ENCODE peak calls at places on chromosomes 1 and 21, in eight cellular contexts. Y is heart right ventricle; Q is cardiac muscle cell; C is mucosa of descending colon; D is CD4-positive, alpha-beta memory T cell; S is tibial nerve; J is HAP-1; V is NT2/D1. E is an unnamed sample. For H3K4me1 and H3K9me3, the result is how much of the 10 kb centered on the place peaks cover.

GRCh38 chr1:60924964-60925798 is 157.2 kb upstream of the NFIA start:
- DNase-seq in Y (no peak), Q (no peak), C (peak), D (no peak), S (no peak), J (no peak), V (no peak), E (no peak)

GRCh38 chr1:30525980-30526651 is 197.3 kb downstream of the MATN1 start:
- DNase-seq in Y (peak), Q (peak), C (no peak), D (no peak), S (no peak), J (no peak), V (no peak), E (peak)

GRCh38 chr1:157937743-157938142 is 55.7 kb upstream of the KIRREL1 start:
- DNase-seq in Y (no peak), Q (no peak), C (no peak), D (no peak), S (no peak), J (no peak), V (no peak), E (no peak)

GRCh38 chr21:44929799-44930542 is 9.3 kb upstream of the ITGB2 start:
- DNase-seq in Y (no peak), Q (no peak), C (no peak), D (no peak), S (no peak), J (no peak), V (no peak), E (no peak)

GRCh38 chr1:25431495-25432363 is 1.0 kb downstream of the MACO1 start:
- DNase-seq in Y (no peak), Q (no peak), C (peak), D (peak), S (no peak), J (no peak), V (no peak), E (peak)

GRCh38 chr1:53408013-53408754 is 51.0 kb upstream of the DMRTB1 start:
- DNase-seq in Y (no peak), Q (no peak), C (no peak), D (no peak), S (no peak), J (no peak), V (no peak), E (no peak)

GRCh38 chr1:160429125-160429551 is 28.8 kb downstream of the VANGL2 start:
- DNase-seq in Y (no peak), Q (no peak), C (no peak), D (no peak), S (no peak), J (no peak), V (no peak), E (no peak)

GRCh38 chr1:203152158-203153034 is 23.2 kb downstream of the MYBPH start:
- DNase-seq in Y (no peak), Q (no peak), C (no peak), D (no peak), S (no peak), J (no peak), V (no peak), E (no peak)

GRCh38 chr1:67645495-67646144 is 39.4 kb upstream of the GADD45A start:
- DNase-seq in Y (peak), Q (no peak), C (no peak), D (no peak), S (peak), J (no peak), V (no peak), E (peak)

GRCh38 chr1:96309783-96310182 is 411.8 kb upstream of the PTBP2 start:
- DNase-seq in Y (no peak), Q (no peak), C (no peak), D (no peak), S (no peak), J (no peak), V (no peak), E (no peak)

GRCh38 chr1:58909162-58909560 is 125.3 kb upstream of the JUN start:
- DNase-seq in Y (no peak), Q (no peak), C (no peak), D (no peak), S (no peak), J (no peak), V (no peak), E (no peak)

GRCh38 chr21:34530264-34530663 is 18.3 kb upstream of the KCNE1 start:
- DNase-seq in Y (no peak), Q (no peak), C (no peak), D (no peak), S (no peak), J (no peak), V (no peak), E (no peak)

GRCh38 chr1:25676488-25676887 is 59.9 kb downstream of the MAN1C1 start:
- DNase-seq in Y (no peak), Q (no peak), C (no peak), D (no peak), S (no peak), J (no peak), V (no peak), E (peak)

GRCh38 chr21:37435719-37436118 is 69.1 kb downstream of the DYRK1A start:
- DNase-seq in Y (no peak), Q (no peak), C (no peak), D (no peak), S (no peak), J (no peak), V (no peak), E (no peak)

GRCh38 chr1:66532214-66532613 is 1.7 kb upstream of the SGIP1 start:
- DNase-seq in Y (no peak), Q (no peak), C (no peak), D (no peak), S (no peak), J (no peak), V (no peak), E (no peak)

GRCh38 chr1:11961230-11961629 is 19.0 kb upstream of the MFN2 start:
- DNase-seq in Y (no peak), Q (no peak), C (no peak), D (no peak), S (no peak), J (no peak), V (no peak), E (no peak)

GRCh38 chr1:216531308-216532239 is 108.3 kb upstream of the USH2A start:
- DNase-seq in Y (no peak), Q (no peak), C (no peak), D (no peak), S (no peak), J (no peak), V (no peak), E (no peak)

GRCh38 chr1:119358661-119359060 is 9.9 kb upstream of the HAO2 start:
- DNase-seq in Y (no peak), Q (no peak), C (no peak), D (no peak), S (no peak), J (no peak), V (no peak), E (no peak)

GRCh38 chr1:39940980-39941871 is 13.7 kb upstream of the MFSD2A start:
- DNase-seq in Y (no peak), Q (no peak), C (no peak), D (no peak), S (no peak), J (no peak), V (no peak), E (no peak)

GRCh38 chr1:203643213-203644045 is 16.8 kb downstream of the ATP2B4 start:
- DNase-seq in Y (no peak), Q (no peak), C (no peak), D (no peak), S (no peak), J (no peak), V (no peak), E (no peak)

GRCh38 chr1:10795305-10796021 is 983 bp downstream of the CASZ1 start:
- DNase-seq in Y (no peak), Q (peak), C (peak), D (no peak), S (no peak), J (peak), V (no peak), E (no peak)

GRCh38 chr1:235063068-235063765 is 65.4 kb downstream of the TOMM20 start:
- DNase-seq in Y (no peak), Q (no peak), C (no peak), D (no peak), S (no peak), J (no peak), V (no peak), E (no peak)

GRCh38 chr1:115291731-115292130 is 46.3 kb downstream of the NGF start:
- DNase-seq in Y (no peak), Q (no peak), C (no peak), D (no peak), S (no peak), J (no peak), V (no peak), E (no peak)

GRCh38 chr1:143680304-143680703 is 291.5 kb downstream of the FAM72C start:
- DNase-seq in Y (no peak), Q (no peak), C (no peak), D (no peak), S (no peak), J (no peak), V (no peak), E (no peak)

GRCh38 chr21:44029460-44030087 is 17.5 kb downstream of the TRAPPC10 start:
- DNase-seq in Y (no peak), Q (no peak), C (no peak), D (no peak), S (no peak), J (no peak), V (no peak), E (no peak)

GRCh38 chr1:165898837-165899236 is 71.4 kb downstream of the UCK2 start:
- DNase-seq in Y (no peak), Q (peak), C (no peak), D (no peak), S (no peak), J (no peak), V (no peak), E (peak)

GRCh38 chr21:27636671-27637070 is 669.8 kb upstream of the ADAMTS5 start:
- DNase-seq in Y (no peak), Q (no peak), C (no peak), D (no peak), S (no peak), J (no peak), V (no peak), E (peak)

GRCh38 chr1:59064592-59064991 is 232.3 kb upstream of the FGGY start:
- DNase-seq in Y (no peak), Q (no peak), C (no peak), D (no peak), S (no peak), J (no peak), V (no peak), E (no peak)

GRCh38 chr1:205998457-205999241 is 4.5 kb downstream of the RAB7B start:
- DNase-seq in Y (peak), Q (peak), C (no peak), D (no peak), S (no peak), J (peak), V (no peak), E (no peak)

GRCh38 chr1:156115514-156116374 is 1.2 kb downstream of the LMNA start:
- DNase-seq in Y (peak), Q (peak), C (peak), D (no peak), S (no peak), J (peak), V (no peak), E (peak)

GRCh38 chr1:183044893-183045649 is 21.9 kb downstream of the LAMC1 start:
- DNase-seq in Y (no peak), Q (no peak), C (no peak), D (no peak), S (no peak), J (no peak), V (no peak), E (no peak)

GRCh38 chr21:33070921-33071877 is 1.3 kb downstream of the OLIG1 start:
- DNase-seq in Y (no peak), Q (peak), C (no peak), D (no peak), S (no peak), J (no peak), V (no peak), E (no peak)

GRCh38 chr1:114956570-114956969 is 73.1 kb upstream of the TSHB start:
- DNase-seq in Y (no peak), Q (peak), C (no peak), D (no peak), S (no peak), J (no peak), V (peak), E (peak)

GRCh38 chr1:204299828-204300365 is 59.8 kb downstream of the PLEKHA6 start:
- DNase-seq in Y (no peak), Q (no peak), C (no peak), D (no peak), S (no peak), J (no peak), V (no peak), E (peak)

GRCh38 chr21:45630066-45630694 is 13.3 kb upstream of the PCBP3 start:
- DNase-seq in Y (no peak), Q (no peak), C (no peak), D (no peak), S (no peak), J (no peak), V (no peak), E (no peak)

DNA sequence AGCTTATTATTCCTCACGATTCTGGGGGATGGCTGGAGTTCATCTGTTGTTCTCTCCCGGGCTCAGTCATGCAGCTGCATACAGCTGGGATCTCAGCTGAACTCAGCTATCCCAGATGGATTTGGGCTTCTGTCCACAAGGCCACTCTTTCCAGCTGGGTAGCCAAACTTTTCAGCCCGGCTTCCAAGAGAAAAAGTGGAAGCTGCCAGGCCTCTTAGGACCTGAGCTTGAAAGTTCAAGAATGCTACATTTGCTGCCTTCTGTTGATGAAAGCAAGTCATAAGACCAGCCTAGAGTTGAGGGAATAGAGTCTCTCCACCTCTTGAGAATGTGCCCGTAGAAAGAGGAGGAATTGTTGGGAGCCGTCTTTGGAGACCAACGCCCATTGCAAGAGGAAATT is 95.3 kb downstream of the C1orf21 start:
- DNase-seq in Y (peak), Q (no peak), C (no peak), D (no peak), S (peak), J (no peak), V (no peak), E (no peak)
- H3K4me1 ChIP-seq in Y (under half), Q (under half), C (under half), D (under half), S (under half), J (under half), V (under half), E (under half)

DNA sequence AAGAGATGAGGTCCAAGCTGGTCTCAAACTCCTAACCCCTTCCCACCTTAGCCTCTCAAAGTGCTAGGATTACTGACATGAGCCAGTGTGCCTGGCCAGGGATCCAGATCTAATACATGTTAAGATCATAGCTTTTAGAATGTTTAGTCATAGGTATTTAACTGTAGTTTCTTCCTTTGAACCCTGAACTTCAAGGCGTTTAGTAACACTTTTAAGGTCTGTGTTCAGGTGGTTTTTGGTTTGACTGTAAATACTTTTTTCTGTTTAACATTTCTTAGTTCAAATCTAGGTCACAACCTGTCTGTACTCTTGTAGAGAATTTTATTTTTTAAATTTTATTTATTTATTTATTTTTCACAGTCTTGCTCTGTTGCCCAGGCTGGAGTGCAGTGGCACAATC is 28.1 kb downstream of the RAP1A start:
- DNase-seq in Y (no peak), Q (no peak), C (no peak), D (no peak), S (no peak), J (no peak), V (no peak), E (no peak)
- H3K9me3 ChIP-seq in Y (under half), Q (under half), C (under half), D (under half), S (under half), J (under half), V (under half), E (under half)

GRCh38 chr1:76854255-76854654 is 13.0 kb upstream of the ST6GALNAC5 start:
- DNase-seq in Y (no peak), Q (no peak), C (no peak), D (no peak), S (no peak), J (no peak), V (no peak), E (no peak)
- H3K4me3 ChIP-seq in Y (no peak), Q (no peak), C (no peak), D (no peak), S (no peak), J (no peak), V (no peak), E (no peak)

GRCh38 chr1:109392037-109392787 is 5.5 kb downstream of the SORT1 start:
- DNase-seq in Y (peak), Q (no peak), C (no peak), D (no peak), S (no peak), J (no peak), V (no peak), E (no peak)
- H3K4me1 ChIP-seq in Y (under half), Q (half or more), C (under half), D (under half), S (under half), J (under half), V (under half), E (under half)

GRCh38 chr1:3093928-3094626 is 25.1 kb downstream of the PRDM16 start:
- DNase-seq in Y (no peak), Q (no peak), C (no peak), D (no peak), S (no peak), J (no peak), V (no peak), E (no peak)
- H3K9me3 ChIP-seq in Y (under half), Q (under half), C (under half), D (under half), S (under half), J (under half), V (under half), E (under half)

GRCh38 chr1:54517536-54517935 is 30.5 kb upstream of the ACOT11 start:
- DNase-seq in Y (no peak), Q (no peak), C (no peak), D (no peak), S (no peak), J (no peak), V (no peak), E (no peak)
- H3K4me3 ChIP-seq in Y (no peak), Q (no peak), C (no peak), D (no peak), S (no peak), J (no peak), V (no peak), E (no peak)

E was measured in SJCRH30.